ENCODE peak calls at places on chromosome 17, in four cellular contexts. C is ascending aorta, I is PC-9, U is breast epithelium. D is an unnamed sample.

GRCh38 chr17:83199500-83200201 is 120.2 kb downstream of the METRNL start:
- DNase-seq in C (peak), I (peak), U (peak), D (no peak)

GRCh38 chr17:7755095-7755890 is 37.7 kb downstream of the DNAH2 start:
- DNase-seq in C (no peak), I (no peak), U (no peak), D (peak)

GRCh38 chr17:49862781-49863331 is 15.0 kb upstream of the TAC4 start:
- DNase-seq in C (no peak), I (no peak), U (no peak), D (no peak)

GRCh38 chr17:41404024-41404651 is 6.7 kb upstream of the KRT31 start:
- DNase-seq in C (peak), I (peak), U (no peak), D (peak)

GRCh38 chr17:7583253-7584109 is at the start of gene MPDU1:
- DNase-seq in C (peak), I (peak), U (peak), D (peak)

GRCh38 chr17:58344791-58345157 is 7.2 kb downstream of the SUPT4H1 start:
- DNase-seq in C (no peak), I (no peak), U (no peak), D (no peak)

GRCh38 chr17:52147872-52148271 is 10.6 kb downstream of the CA10 start:
- DNase-seq in C (no peak), I (no peak), U (no peak), D (peak)

GRCh38 chr17:46044286-46044928 is 45.4 kb downstream of the STH start:
- DNase-seq in C (peak), I (peak), U (no peak), D (peak)

GRCh38 chr17:32483451-32484019 is 3.3 kb upstream of the CDK5R1 start:
- DNase-seq in C (peak), I (peak), U (no peak), D (no peak)

GRCh38 chr17:64332502-64332901 is 58.2 kb downstream of the PECAM1 start:
- DNase-seq in C (no peak), I (peak), U (no peak), D (no peak)

GRCh38 chr17:78780852-78781338 is 1.2 kb downstream of the CYTH1 start:
- DNase-seq in C (no peak), I (no peak), U (peak), D (no peak)

GRCh38 chr17:38465420-38466345 is 37.4 kb downstream of the ARHGAP23 start:
- DNase-seq in C (peak), I (peak), U (no peak), D (no peak)

GRCh38 chr17:65754641-65755040 is 193.2 kb upstream of the AXIN2 start:
- DNase-seq in C (no peak), I (no peak), U (no peak), D (peak)

GRCh38 chr17:30503558-30503957 is 26.4 kb downstream of the GOSR1 start:
- DNase-seq in C (no peak), I (no peak), U (no peak), D (no peak)

GRCh38 chr17:79970576-79971068 is 65.0 kb downstream of the TBC1D16 start:
- DNase-seq in C (no peak), I (no peak), U (peak), D (no peak)

GRCh38 chr17:82876149-82876548 is 36.3 kb upstream of the ZNF750 start:
- DNase-seq in C (no peak), I (peak), U (no peak), D (peak)

GRCh38 chr17:59752922-59753321 is 45.5 kb downstream of the VMP1 start:
- DNase-seq in C (no peak), I (no peak), U (no peak), D (no peak)

GRCh38 chr17:55911186-55911585 is 160.3 kb downstream of the PCTP start:
- DNase-seq in C (no peak), I (no peak), U (no peak), D (no peak)

GRCh38 chr17:36188891-36189306 is 7.7 kb downstream of the CCL3L1 start:
- DNase-seq in C (peak), I (no peak), U (no peak), D (no peak)

GRCh38 chr17:19019041-19019941 is 14.7 kb upstream of the FAM83G start:
- DNase-seq in C (no peak), I (no peak), U (no peak), D (no peak)

DNA sequence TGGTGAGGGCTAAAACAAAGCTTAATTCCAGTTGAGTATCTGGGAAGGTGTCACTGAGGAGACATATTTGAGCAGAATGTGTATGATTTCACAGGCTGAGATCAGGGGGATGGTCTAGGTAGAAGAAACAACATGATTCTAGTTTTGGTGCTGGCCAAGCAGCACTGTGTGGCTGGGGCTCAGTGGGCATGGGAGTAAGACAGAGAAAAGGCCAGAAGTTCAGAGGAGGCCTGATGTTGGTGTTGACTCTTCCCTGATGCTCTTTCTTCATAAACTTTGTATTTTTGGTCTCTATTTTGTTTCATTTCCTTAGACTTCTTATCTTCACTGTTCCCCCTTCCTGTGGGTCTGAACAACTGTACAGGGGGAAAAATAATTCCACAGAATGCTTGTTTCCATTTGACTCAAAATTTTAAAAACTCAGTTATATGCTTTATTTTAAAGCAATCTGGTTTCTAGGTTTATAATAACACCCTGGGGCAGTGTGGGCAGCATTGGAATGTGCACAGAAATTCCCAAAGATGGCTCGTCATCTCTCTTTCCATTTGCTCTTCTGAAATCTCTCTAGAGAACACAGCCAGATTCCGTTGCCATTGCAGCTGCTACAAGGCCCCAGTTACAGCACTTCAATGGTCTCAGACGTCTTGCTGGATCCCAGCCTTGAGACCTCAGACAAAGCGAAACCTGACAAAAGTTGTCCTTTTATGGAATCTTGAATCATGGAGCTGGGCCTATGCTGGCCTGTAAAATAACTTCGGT is 68.3 kb downstream of the SNX11 start:
- DNase-seq in C (no peak), I (no peak), U (no peak), D (no peak)
- H3K27ac ChIP-seq in C (no peak), I (no peak), U (no peak), D (no peak)

GRCh38 chr17:76137351-76138233 is 3.5 kb downstream of the FOXJ1 start:
- DNase-seq in C (no peak), I (no peak), U (no peak), D (no peak)
- TF ChIP-seq CTCF in C (no peak), I (no peak), U (no peak), D (no peak)

DNA sequence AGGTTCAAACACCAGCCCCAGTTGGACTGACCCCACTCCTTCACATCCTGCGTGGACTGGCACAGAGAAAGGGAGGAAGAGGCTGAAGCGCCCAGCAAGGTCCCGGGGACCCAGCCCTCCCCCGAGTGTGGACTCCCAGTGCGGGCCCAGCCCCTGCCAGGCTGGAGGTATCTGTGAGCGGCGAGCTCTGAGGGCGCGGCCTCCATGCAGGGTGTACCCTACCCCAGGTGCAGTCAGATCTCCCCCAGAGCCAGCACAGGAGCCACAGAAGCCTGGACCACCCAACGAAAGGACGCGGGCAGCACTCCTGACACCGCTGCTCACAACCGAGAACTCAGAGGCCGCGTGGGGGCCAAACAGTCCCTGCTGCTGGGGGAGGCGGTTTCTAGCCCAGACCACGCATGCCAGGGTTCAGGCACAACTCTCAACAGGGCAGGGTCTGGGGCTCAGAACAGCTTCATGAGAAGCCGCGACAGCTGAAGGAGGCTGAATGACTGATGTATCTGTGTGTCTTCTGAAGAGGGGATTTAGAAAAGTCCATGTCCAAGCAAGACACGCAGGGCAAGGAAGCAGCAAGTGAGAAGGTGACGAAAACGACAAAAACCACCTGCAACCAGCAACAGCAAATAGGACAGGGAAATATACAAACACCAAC is 8.5 kb downstream of the SLC38A10 start:
- DNase-seq in C (no peak), I (no peak), U (no peak), D (no peak)
- H3K27ac ChIP-seq in C (peak), I (no peak), U (no peak), D (no peak)

DNA sequence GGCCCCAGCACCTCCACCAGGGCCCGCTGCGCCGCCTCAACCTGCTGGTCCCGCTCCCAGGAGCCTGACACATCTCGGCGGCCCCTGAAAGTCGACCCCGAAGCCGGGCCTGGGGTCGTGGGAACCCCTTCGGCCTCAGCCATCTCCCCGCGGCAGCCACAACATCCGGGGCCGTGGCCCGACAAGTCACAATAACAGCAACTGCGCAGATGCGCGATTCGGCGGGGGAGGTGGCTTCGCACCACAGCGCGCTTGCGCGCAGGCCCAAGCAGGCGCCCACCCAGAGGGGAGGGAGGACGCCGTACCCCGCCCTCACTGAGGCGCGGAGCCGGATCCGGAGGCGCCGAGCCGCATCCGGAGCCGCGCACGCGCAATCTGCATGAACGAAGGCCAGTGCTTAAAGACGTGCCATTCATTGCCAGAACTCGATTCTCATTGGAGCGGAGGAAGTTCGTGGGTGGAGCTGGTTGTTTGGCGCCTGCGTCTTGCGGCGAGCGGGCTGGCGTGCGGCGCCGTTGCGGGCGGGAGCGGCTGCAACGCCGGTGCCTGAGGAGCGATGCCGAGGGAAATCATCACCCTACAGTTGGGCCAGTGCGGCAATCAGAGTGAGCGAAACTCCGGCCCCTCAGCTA is at the start of the genes RETREG3 and TUBG1:
- DNase-seq in C (peak), I (peak), U (peak), D (peak)
- TF ChIP-seq CTCF in C (peak), I (peak), U (peak), D (peak)

GRCh38 chr17:75685508-75685907 is 18.4 kb downstream of the SAP30BP start:
- DNase-seq in C (no peak), I (no peak), U (no peak), D (peak)

GRCh38 chr17:75683467-75684041 is 16.4 kb downstream of the SAP30BP start:
- DNase-seq in C (no peak), I (peak), U (no peak), D (peak)

GRCh38 chr17:75684249-75684648 is 17.1 kb downstream of the SAP30BP start:
- DNase-seq in C (no peak), I (no peak), U (no peak), D (no peak)

GRCh38 chr17:75688209-75688771 is 21.2 kb downstream of the SAP30BP start:
- DNase-seq in C (no peak), I (peak), U (no peak), D (peak)

DNA sequence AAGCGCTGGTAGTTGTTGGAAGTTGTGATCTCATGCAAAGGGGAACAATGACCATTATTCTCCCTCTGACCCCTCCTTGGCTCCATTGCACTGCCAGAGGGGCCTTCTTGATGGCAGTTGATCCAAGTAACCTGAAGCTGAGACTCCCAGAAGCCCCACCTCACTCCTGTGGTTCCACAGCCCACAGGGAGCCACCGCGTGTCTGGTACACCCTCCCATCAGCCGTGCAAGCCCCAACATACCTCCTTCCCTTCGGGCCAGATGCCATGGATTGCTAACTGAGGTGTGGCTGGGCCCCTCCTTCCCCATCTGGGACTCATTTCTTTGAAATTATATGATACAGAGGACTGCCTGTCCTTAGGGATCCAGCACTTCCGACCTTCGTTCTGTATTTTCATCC is 17.8 kb downstream of the SAP30BP start:
- DNase-seq in C (no peak), I (peak), U (no peak), D (peak)
- H3K27ac ChIP-seq in C (no peak), I (peak), U (peak), D (peak)

GRCh38 chr17:17761894-17762781 is 74.6 kb downstream of the SREBF1 start:
- DNase-seq in C (no peak), I (no peak), U (no peak), D (no peak)

GRCh38 chr17:17760872-17761550 is 75.8 kb downstream of the SREBF1 start:
- DNase-seq in C (no peak), I (no peak), U (no peak), D (no peak)

GRCh38 chr17:17763734-17764133 is 73.1 kb downstream of the SREBF1 start:
- DNase-seq in C (no peak), I (no peak), U (no peak), D (no peak)

GRCh38 chr17:17765359-17765758 is 71.4 kb downstream of the SREBF1 start:
- DNase-seq in C (no peak), I (no peak), U (no peak), D (no peak)

DNA sequence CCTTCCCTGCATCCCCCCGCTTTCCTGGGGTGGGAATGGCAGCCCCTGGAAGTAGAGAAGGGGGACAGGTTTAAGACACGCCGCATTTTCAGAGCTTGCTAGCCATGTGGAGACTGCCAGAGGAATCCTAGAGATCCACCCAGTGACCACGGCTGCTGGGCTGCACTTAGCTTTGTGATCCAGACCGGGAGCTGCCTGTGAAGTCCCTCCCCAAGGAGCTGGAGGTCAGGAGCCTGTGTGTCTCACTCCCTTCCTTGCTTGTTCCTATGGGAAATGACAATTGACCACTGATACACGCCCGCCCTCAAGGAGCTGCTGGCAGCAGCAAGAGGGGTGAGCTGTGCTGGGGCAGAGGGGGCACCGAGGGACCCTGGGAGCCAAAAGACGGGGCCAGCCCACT is 73.7 kb downstream of the SREBF1 start:
- DNase-seq in C (no peak), I (no peak), U (no peak), D (no peak)
- TF ChIP-seq CTCF in C (no peak), I (no peak), U (no peak), D (no peak)

DNA sequence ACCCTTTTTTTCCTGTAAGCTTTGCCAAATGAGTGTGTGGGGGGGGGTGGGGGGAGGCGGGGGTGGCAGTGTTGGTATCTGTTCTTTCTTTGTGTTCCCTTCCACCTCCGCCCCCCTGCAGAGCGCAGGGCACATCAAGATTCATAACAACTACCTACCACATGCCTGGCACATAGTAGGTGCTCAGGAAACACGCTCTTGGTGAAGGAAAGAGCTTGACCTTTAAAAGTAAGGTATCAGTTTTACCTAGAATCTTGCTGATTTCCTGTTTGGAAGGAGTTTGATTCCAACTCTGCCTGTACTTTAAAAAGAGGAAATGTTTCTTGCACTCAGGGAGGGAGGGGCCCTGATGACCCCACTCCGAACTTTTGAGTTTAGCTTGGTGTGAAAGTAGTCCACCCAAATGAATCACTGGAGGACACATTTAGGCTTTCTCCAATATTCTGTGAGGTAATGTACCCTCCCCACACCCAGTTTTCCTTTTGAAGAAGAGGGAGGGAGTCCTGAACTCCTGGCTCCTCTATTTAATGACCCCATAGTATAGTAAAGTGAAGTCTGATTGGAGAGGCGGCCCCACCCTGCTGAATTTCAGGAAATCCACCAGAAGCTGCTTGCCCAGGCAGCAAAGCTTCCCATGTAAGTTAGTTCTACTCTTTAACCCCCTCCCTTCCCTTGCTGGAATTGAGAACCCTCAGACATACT is 549 bp upstream of the FAM20A start:
- DNase-seq in C (no peak), I (no peak), U (no peak), D (no peak)
- H3K27ac ChIP-seq in C (peak), I (no peak), U (peak), D (no peak)

D was measured in foreskin keratinocyte.